ENCODE peak calls at places on chromosomes 5 and 9, in six cellular contexts. One of them, this sample, is unnamed.

GRCh38 chr5:91382530-91383026 is 539 bp downstream of the ARRDC3 start:
- DNase-seq in adrenal gland: peak
- DNase-seq in caudate nucleus: peak
- DNase-seq in mesothelial cell of epicardium: no peak
- DNase-seq in hypothalamus: no peak
- DNase-seq in left ventricle myocardium superior: no peak
- DNase-seq in this sample: no peak

GRCh38 chr5:75034137-75034739 is 18.1 kb downstream of the GCNT4 start:
- DNase-seq in adrenal gland: no peak
- DNase-seq in caudate nucleus: no peak
- DNase-seq in mesothelial cell of epicardium: no peak
- DNase-seq in hypothalamus: no peak
- DNase-seq in left ventricle myocardium superior: no peak
- DNase-seq in this sample: no peak

GRCh38 chr9:107251756-107252322 is 31.2 kb upstream of the RAD23B start:
- DNase-seq in adrenal gland: peak
- DNase-seq in caudate nucleus: no peak
- DNase-seq in mesothelial cell of epicardium: no peak
- DNase-seq in hypothalamus: no peak
- DNase-seq in left ventricle myocardium superior: peak
- DNase-seq in this sample: no peak

GRCh38 chr5:176647870-176648466 is 684 bp downstream of the TSPAN17 start:
- DNase-seq in adrenal gland: peak
- DNase-seq in caudate nucleus: no peak
- DNase-seq in mesothelial cell of epicardium: peak
- DNase-seq in hypothalamus: no peak
- DNase-seq in left ventricle myocardium superior: peak
- DNase-seq in this sample: peak

GRCh38 chr5:32508806-32509805 is 64.6 kb upstream of the ZFR start:
- DNase-seq in adrenal gland: no peak
- DNase-seq in caudate nucleus: no peak
- DNase-seq in mesothelial cell of epicardium: no peak
- DNase-seq in hypothalamus: no peak
- DNase-seq in left ventricle myocardium superior: no peak
- DNase-seq in this sample: no peak

GRCh38 chr5:109452661-109453060 is 42.9 kb upstream of the PJA2 start:
- DNase-seq in adrenal gland: no peak
- DNase-seq in caudate nucleus: no peak
- DNase-seq in mesothelial cell of epicardium: no peak
- DNase-seq in hypothalamus: no peak
- DNase-seq in left ventricle myocardium superior: no peak
- DNase-seq in this sample: no peak

GRCh38 chr5:29079771-29080170 is 2041.4 kb upstream of the CDH9 start:
- DNase-seq in adrenal gland: no peak
- DNase-seq in caudate nucleus: no peak
- DNase-seq in mesothelial cell of epicardium: no peak
- DNase-seq in hypothalamus: no peak
- DNase-seq in left ventricle myocardium superior: no peak
- DNase-seq in this sample: no peak

GRCh38 chr5:42360061-42360460 is 63.2 kb upstream of the GHR start:
- DNase-seq in adrenal gland: peak
- DNase-seq in caudate nucleus: no peak
- DNase-seq in mesothelial cell of epicardium: no peak
- DNase-seq in hypothalamus: no peak
- DNase-seq in left ventricle myocardium superior: no peak
- DNase-seq in this sample: no peak

GRCh38 chr5:102975457-102976182 is 144.3 kb downstream of the GIN1 start:
- DNase-seq in adrenal gland: no peak
- DNase-seq in caudate nucleus: no peak
- DNase-seq in mesothelial cell of epicardium: no peak
- DNase-seq in hypothalamus: no peak
- DNase-seq in left ventricle myocardium superior: no peak
- DNase-seq in this sample: no peak

GRCh38 chr9:8903077-8903476 is 1103.5 kb upstream of the DMAC1 start:
- DNase-seq in adrenal gland: no peak
- DNase-seq in caudate nucleus: no peak
- DNase-seq in mesothelial cell of epicardium: no peak
- DNase-seq in hypothalamus: no peak
- DNase-seq in left ventricle myocardium superior: no peak
- DNase-seq in this sample: no peak

GRCh38 chr9:114936566-114936965 is 6.2 kb upstream of the TNFSF8 start:
- DNase-seq in adrenal gland: no peak
- DNase-seq in caudate nucleus: no peak
- DNase-seq in mesothelial cell of epicardium: no peak
- DNase-seq in hypothalamus: no peak
- DNase-seq in left ventricle myocardium superior: no peak
- DNase-seq in this sample: no peak

GRCh38 chr9:93209097-93209496 is 25.2 kb downstream of the WNK2 start:
- DNase-seq in adrenal gland: no peak
- DNase-seq in caudate nucleus: no peak
- DNase-seq in mesothelial cell of epicardium: no peak
- DNase-seq in hypothalamus: no peak
- DNase-seq in left ventricle myocardium superior: peak
- DNase-seq in this sample: no peak

GRCh38 chr9:92950359-92950955 is 3.1 kb downstream of the FGD3 start:
- DNase-seq in adrenal gland: no peak
- DNase-seq in caudate nucleus: no peak
- DNase-seq in mesothelial cell of epicardium: no peak
- DNase-seq in hypothalamus: no peak
- DNase-seq in left ventricle myocardium superior: no peak
- DNase-seq in this sample: peak

GRCh38 chr5:151664694-151665583 is 21.8 kb downstream of the SPARC start:
- DNase-seq in adrenal gland: peak
- DNase-seq in caudate nucleus: no peak
- DNase-seq in mesothelial cell of epicardium: no peak
- DNase-seq in hypothalamus: no peak
- DNase-seq in left ventricle myocardium superior: peak
- DNase-seq in this sample: no peak

GRCh38 chr9:137493163-137494103 is 34.3 kb upstream of the NSMF start:
- DNase-seq in adrenal gland: no peak
- DNase-seq in caudate nucleus: no peak
- DNase-seq in mesothelial cell of epicardium: no peak
- DNase-seq in hypothalamus: no peak
- DNase-seq in left ventricle myocardium superior: no peak
- DNase-seq in this sample: no peak

GRCh38 chr5:109487753-109488420 is 78.1 kb upstream of the PJA2 start:
- DNase-seq in adrenal gland: no peak
- DNase-seq in caudate nucleus: no peak
- DNase-seq in mesothelial cell of epicardium: no peak
- DNase-seq in hypothalamus: no peak
- DNase-seq in left ventricle myocardium superior: no peak
- DNase-seq in this sample: no peak

GRCh38 chr5:167643616-167644015 is 647.8 kb upstream of the WWC1 start:
- DNase-seq in adrenal gland: no peak
- DNase-seq in caudate nucleus: no peak
- DNase-seq in mesothelial cell of epicardium: no peak
- DNase-seq in hypothalamus: no peak
- DNase-seq in left ventricle myocardium superior: no peak
- DNase-seq in this sample: no peak

GRCh38 chr5:117681855-117682254 is 1107.2 kb upstream of the SEMA6A start:
- DNase-seq in adrenal gland: no peak
- DNase-seq in caudate nucleus: no peak
- DNase-seq in mesothelial cell of epicardium: no peak
- DNase-seq in hypothalamus: no peak
- DNase-seq in left ventricle myocardium superior: no peak
- DNase-seq in this sample: no peak

GRCh38 chr5:168714046-168714445 is 134.9 kb upstream of the PANK3 start:
- DNase-seq in adrenal gland: no peak
- DNase-seq in caudate nucleus: no peak
- DNase-seq in mesothelial cell of epicardium: no peak
- DNase-seq in hypothalamus: no peak
- DNase-seq in left ventricle myocardium superior: no peak
- DNase-seq in this sample: no peak

GRCh38 chr5:124528838-124529237 is 217.6 kb downstream of the ZNF608 start:
- DNase-seq in adrenal gland: no peak
- DNase-seq in caudate nucleus: no peak
- DNase-seq in mesothelial cell of epicardium: no peak
- DNase-seq in hypothalamus: no peak
- DNase-seq in left ventricle myocardium superior: no peak
- DNase-seq in this sample: no peak

GRCh38 chr5:114789773-114790402 is 379.8 kb downstream of the TRIM36 start:
- DNase-seq in adrenal gland: no peak
- DNase-seq in caudate nucleus: no peak
- DNase-seq in mesothelial cell of epicardium: no peak
- DNase-seq in hypothalamus: no peak
- DNase-seq in left ventricle myocardium superior: no peak
- DNase-seq in this sample: no peak

GRCh38 chr5:23820764-23821471 is 313.5 kb downstream of the PRDM9 start:
- DNase-seq in adrenal gland: peak
- DNase-seq in caudate nucleus: no peak
- DNase-seq in mesothelial cell of epicardium: no peak
- DNase-seq in hypothalamus: no peak
- DNase-seq in left ventricle myocardium superior: no peak
- DNase-seq in this sample: no peak

GRCh38 chr5:84791153-84791552 is 406.5 kb upstream of the EDIL3 start:
- DNase-seq in adrenal gland: no peak
- DNase-seq in caudate nucleus: no peak
- DNase-seq in mesothelial cell of epicardium: no peak
- DNase-seq in hypothalamus: no peak
- DNase-seq in left ventricle myocardium superior: no peak
- DNase-seq in this sample: no peak

GRCh38 chr5:34957299-34957698 is 27.9 kb downstream of the DNAJC21 start:
- DNase-seq in adrenal gland: no peak
- DNase-seq in caudate nucleus: no peak
- DNase-seq in mesothelial cell of epicardium: no peak
- DNase-seq in hypothalamus: no peak
- DNase-seq in left ventricle myocardium superior: no peak
- DNase-seq in this sample: no peak

GRCh38 chr5:181024245-181025029 is 15.6 kb upstream of the BTNL9 start:
- DNase-seq in adrenal gland: no peak
- DNase-seq in caudate nucleus: no peak
- DNase-seq in mesothelial cell of epicardium: no peak
- DNase-seq in hypothalamus: no peak
- DNase-seq in left ventricle myocardium superior: no peak
- DNase-seq in this sample: no peak

GRCh38 chr5:2832394-2832793 is 80.9 kb upstream of the IRX2 start:
- DNase-seq in adrenal gland: no peak
- DNase-seq in caudate nucleus: no peak
- DNase-seq in mesothelial cell of epicardium: no peak
- DNase-seq in hypothalamus: no peak
- DNase-seq in left ventricle myocardium superior: no peak
- DNase-seq in this sample: no peak

GRCh38 chr9:130936285-130937117 is 2.5 kb downstream of the FIBCD1 start:
- DNase-seq in adrenal gland: peak
- DNase-seq in caudate nucleus: no peak
- DNase-seq in mesothelial cell of epicardium: no peak
- DNase-seq in hypothalamus: no peak
- DNase-seq in left ventricle myocardium superior: no peak
- DNase-seq in this sample: no peak

GRCh38 chr5:65102826-65103673 is 334.3 kb downstream of the CWC27 start:
- DNase-seq in adrenal gland: peak
- DNase-seq in caudate nucleus: peak
- DNase-seq in mesothelial cell of epicardium: no peak
- DNase-seq in hypothalamus: no peak
- DNase-seq in left ventricle myocardium superior: peak
- DNase-seq in this sample: peak

GRCh38 chr5:35487255-35488035 is 130.2 kb upstream of the SPEF2 start:
- DNase-seq in adrenal gland: no peak
- DNase-seq in caudate nucleus: no peak
- DNase-seq in mesothelial cell of epicardium: no peak
- DNase-seq in hypothalamus: no peak
- DNase-seq in left ventricle myocardium superior: no peak
- DNase-seq in this sample: no peak

GRCh38 chr9:86733929-86734328 is 213.4 kb downstream of the GAS1 start:
- DNase-seq in adrenal gland: no peak
- DNase-seq in caudate nucleus: no peak
- DNase-seq in mesothelial cell of epicardium: no peak
- DNase-seq in hypothalamus: no peak
- DNase-seq in left ventricle myocardium superior: peak
- DNase-seq in this sample: no peak

GRCh38 chr5:110441035-110441434 is 285.4 kb downstream of the TMEM232 start:
- DNase-seq in adrenal gland: peak
- DNase-seq in caudate nucleus: no peak
- DNase-seq in mesothelial cell of epicardium: no peak
- DNase-seq in hypothalamus: no peak
- DNase-seq in left ventricle myocardium superior: no peak
- DNase-seq in this sample: no peak

GRCh38 chr5:155761502-155761901 is 565.5 kb upstream of the SGCD start:
- DNase-seq in adrenal gland: no peak
- DNase-seq in caudate nucleus: no peak
- DNase-seq in mesothelial cell of epicardium: no peak
- DNase-seq in hypothalamus: no peak
- DNase-seq in left ventricle myocardium superior: no peak
- DNase-seq in this sample: no peak

This sample was measured in breast epithelium.